ENCODE peak calls at places on chromosomes 5 and 9, in seven cellular contexts. One of them, this sample, is unnamed.

GRCh38 chr5:149422429-149423286 is 43.6 kb upstream of the IL17B start:
- DNase-seq in sciatic nerve: no peak
- DNase-seq in aorta: no peak
- DNase-seq in activated effector memory CD4-positive, alpha-beta T cell treated with anti-CD3 and anti-CD28 coated beads, Interleukin-2, amount 50 U/mL, for 16 hours: no peak
- DNase-seq in GM23248: peak; percentile 65
- DNase-seq in stomach: no peak
- DNase-seq in HT1080: no peak
- DNase-seq in this sample: peak; percentile 26

GRCh38 chr9:36461341-36461740 is 61.3 kb upstream of the RNF38 start:
- DNase-seq in HT1080: no peak
- DNase-seq in activated effector memory CD4-positive, alpha-beta T cell treated with anti-CD3 and anti-CD28 coated beads, Interleukin-2, amount 50 U/mL, for 16 hours: no peak
- DNase-seq in aorta: no peak
- DNase-seq in sciatic nerve: no peak
- DNase-seq in GM23248: peak; percentile 30
- DNase-seq in stomach: no peak
- DNase-seq in this sample: no peak

GRCh38 chr9:106326493-106326892 is 536.5 kb upstream of the ZNF462 start:
- DNase-seq in GM23248: no peak
- DNase-seq in aorta: no peak
- DNase-seq in sciatic nerve: no peak
- DNase-seq in HT1080: no peak
- DNase-seq in stomach: no peak
- DNase-seq in activated effector memory CD4-positive, alpha-beta T cell treated with anti-CD3 and anti-CD28 coated beads, Interleukin-2, amount 50 U/mL, for 16 hours: no peak
- DNase-seq in this sample: no peak

GRCh38 chr5:61734001-61734400 is 401.9 kb downstream of the ZSWIM6 start:
- DNase-seq in stomach: no peak
- DNase-seq in GM23248: no peak
- DNase-seq in HT1080: no peak
- DNase-seq in sciatic nerve: no peak
- DNase-seq in activated effector memory CD4-positive, alpha-beta T cell treated with anti-CD3 and anti-CD28 coated beads, Interleukin-2, amount 50 U/mL, for 16 hours: no peak
- DNase-seq in aorta: no peak
- DNase-seq in this sample: no peak

GRCh38 chr9:13491493-13492424 is 212.3 kb upstream of the MPDZ start:
- DNase-seq in aorta: no peak
- DNase-seq in sciatic nerve: no peak
- DNase-seq in stomach: no peak
- DNase-seq in GM23248: no peak
- DNase-seq in activated effector memory CD4-positive, alpha-beta T cell treated with anti-CD3 and anti-CD28 coated beads, Interleukin-2, amount 50 U/mL, for 16 hours: no peak
- DNase-seq in HT1080: no peak
- DNase-seq in this sample: no peak

GRCh38 chr5:14364096-14364495 is 217.5 kb upstream of the OTULINL start:
- DNase-seq in stomach: no peak
- DNase-seq in HT1080: peak; percentile 30
- DNase-seq in GM23248: peak; percentile 26
- DNase-seq in sciatic nerve: no peak
- DNase-seq in aorta: no peak
- DNase-seq in activated effector memory CD4-positive, alpha-beta T cell treated with anti-CD3 and anti-CD28 coated beads, Interleukin-2, amount 50 U/mL, for 16 hours: no peak
- DNase-seq in this sample: no peak

GRCh38 chr5:98455660-98456059 is 317.8 kb upstream of the RGMB start:
- DNase-seq in sciatic nerve: no peak
- DNase-seq in aorta: no peak
- DNase-seq in HT1080: peak; percentile 24
- DNase-seq in GM23248: peak; percentile 77
- DNase-seq in activated effector memory CD4-positive, alpha-beta T cell treated with anti-CD3 and anti-CD28 coated beads, Interleukin-2, amount 50 U/mL, for 16 hours: no peak
- DNase-seq in stomach: no peak
- DNase-seq in this sample: no peak

GRCh38 chr5:123035320-123035949 is 1.1 kb downstream of the PPIC start:
- DNase-seq in sciatic nerve: peak; percentile 64
- DNase-seq in GM23248: peak; percentile 81
- DNase-seq in HT1080: no peak
- DNase-seq in aorta: peak; percentile 71
- DNase-seq in stomach: peak; percentile 38
- DNase-seq in activated effector memory CD4-positive, alpha-beta T cell treated with anti-CD3 and anti-CD28 coated beads, Interleukin-2, amount 50 U/mL, for 16 hours: no peak
- DNase-seq in this sample: no peak

GRCh38 chr9:75979362-75979761 is 88.9 kb downstream of the PCSK5 start:
- DNase-seq in stomach: no peak
- DNase-seq in sciatic nerve: no peak
- DNase-seq in aorta: no peak
- DNase-seq in activated effector memory CD4-positive, alpha-beta T cell treated with anti-CD3 and anti-CD28 coated beads, Interleukin-2, amount 50 U/mL, for 16 hours: no peak
- DNase-seq in GM23248: peak; percentile 34
- DNase-seq in HT1080: peak; percentile 11
- DNase-seq in this sample: no peak

GRCh38 chr9:107158321-107158720 is 124.8 kb upstream of the RAD23B start:
- DNase-seq in HT1080: peak; percentile 37
- DNase-seq in GM23248: peak; percentile 46
- DNase-seq in activated effector memory CD4-positive, alpha-beta T cell treated with anti-CD3 and anti-CD28 coated beads, Interleukin-2, amount 50 U/mL, for 16 hours: no peak
- DNase-seq in aorta: no peak
- DNase-seq in stomach: no peak
- DNase-seq in sciatic nerve: no peak
- DNase-seq in this sample: peak; percentile 58

GRCh38 chr5:17087035-17087434 is 130.4 kb upstream of the BASP1 start:
- DNase-seq in aorta: no peak
- DNase-seq in GM23248: no peak
- DNase-seq in stomach: no peak
- DNase-seq in activated effector memory CD4-positive, alpha-beta T cell treated with anti-CD3 and anti-CD28 coated beads, Interleukin-2, amount 50 U/mL, for 16 hours: no peak
- DNase-seq in sciatic nerve: no peak
- DNase-seq in HT1080: no peak
- DNase-seq in this sample: no peak

GRCh38 chr5:73215525-73215890 is 42.5 kb downstream of the TMEM174 start:
- DNase-seq in aorta: no peak
- DNase-seq in HT1080: no peak
- DNase-seq in activated effector memory CD4-positive, alpha-beta T cell treated with anti-CD3 and anti-CD28 coated beads, Interleukin-2, amount 50 U/mL, for 16 hours: no peak
- DNase-seq in stomach: no peak
- DNase-seq in sciatic nerve: peak; percentile 66
- DNase-seq in GM23248: no peak
- DNase-seq in this sample: no peak

GRCh38 chr9:124017064-124017928 is 5.7 kb downstream of the LHX2 start:
- DNase-seq in aorta: no peak
- DNase-seq in sciatic nerve: no peak
- DNase-seq in GM23248: no peak
- DNase-seq in HT1080: no peak
- DNase-seq in stomach: no peak
- DNase-seq in activated effector memory CD4-positive, alpha-beta T cell treated with anti-CD3 and anti-CD28 coated beads, Interleukin-2, amount 50 U/mL, for 16 hours: no peak
- DNase-seq in this sample: no peak

GRCh38 chr9:77587851-77588250 is 60.3 kb downstream of the GNA14 start:
- DNase-seq in activated effector memory CD4-positive, alpha-beta T cell treated with anti-CD3 and anti-CD28 coated beads, Interleukin-2, amount 50 U/mL, for 16 hours: no peak
- DNase-seq in aorta: no peak
- DNase-seq in stomach: no peak
- DNase-seq in sciatic nerve: no peak
- DNase-seq in GM23248: no peak
- DNase-seq in HT1080: no peak
- DNase-seq in this sample: no peak

GRCh38 chr5:2747372-2748179 is 3.9 kb downstream of the IRX2 start:
- DNase-seq in activated effector memory CD4-positive, alpha-beta T cell treated with anti-CD3 and anti-CD28 coated beads, Interleukin-2, amount 50 U/mL, for 16 hours: no peak
- DNase-seq in aorta: no peak
- DNase-seq in HT1080: no peak
- DNase-seq in sciatic nerve: no peak
- DNase-seq in GM23248: peak; percentile 68
- DNase-seq in stomach: no peak
- DNase-seq in this sample: no peak

GRCh38 chr5:173035904-173036707 is 20.0 kb upstream of the CREBRF start:
- DNase-seq in sciatic nerve: no peak
- DNase-seq in HT1080: no peak
- DNase-seq in aorta: no peak
- DNase-seq in GM23248: no peak
- DNase-seq in activated effector memory CD4-positive, alpha-beta T cell treated with anti-CD3 and anti-CD28 coated beads, Interleukin-2, amount 50 U/mL, for 16 hours: peak; percentile 77
- DNase-seq in stomach: no peak
- DNase-seq in this sample: no peak

GRCh38 chr5:129460951-129461815 is 1.1 kb downstream of the ADAMTS19 start:
- DNase-seq in GM23248: peak; percentile 6
- DNase-seq in activated effector memory CD4-positive, alpha-beta T cell treated with anti-CD3 and anti-CD28 coated beads, Interleukin-2, amount 50 U/mL, for 16 hours: no peak
- DNase-seq in aorta: peak; percentile 39
- DNase-seq in stomach: peak; percentile 51
- DNase-seq in HT1080: peak; percentile 48
- DNase-seq in sciatic nerve: no peak
- DNase-seq in this sample: no peak

GRCh38 chr5:150645070-150645700 is 4.7 kb downstream of the SYNPO start:
- DNase-seq in activated effector memory CD4-positive, alpha-beta T cell treated with anti-CD3 and anti-CD28 coated beads, Interleukin-2, amount 50 U/mL, for 16 hours: no peak
- DNase-seq in GM23248: peak; percentile 92
- DNase-seq in HT1080: peak; percentile 29
- DNase-seq in sciatic nerve: peak; percentile 87
- DNase-seq in aorta: peak; percentile 84
- DNase-seq in stomach: no peak
- DNase-seq in this sample: no peak

GRCh38 chr5:98530224-98530623 is 243.2 kb upstream of the RGMB start:
- DNase-seq in GM23248: no peak
- DNase-seq in aorta: no peak
- DNase-seq in HT1080: no peak
- DNase-seq in stomach: no peak
- DNase-seq in sciatic nerve: no peak
- DNase-seq in activated effector memory CD4-positive, alpha-beta T cell treated with anti-CD3 and anti-CD28 coated beads, Interleukin-2, amount 50 U/mL, for 16 hours: no peak
- DNase-seq in this sample: no peak

GRCh38 chr9:136923881-136924280 is 20.7 kb downstream of the FBXW5 start:
- DNase-seq in activated effector memory CD4-positive, alpha-beta T cell treated with anti-CD3 and anti-CD28 coated beads, Interleukin-2, amount 50 U/mL, for 16 hours: no peak
- DNase-seq in aorta: no peak
- DNase-seq in sciatic nerve: no peak
- DNase-seq in stomach: no peak
- DNase-seq in HT1080: no peak
- DNase-seq in GM23248: no peak
- DNase-seq in this sample: no peak

GRCh38 chr5:175816348-175816747 is 55.0 kb upstream of the CPLX2 start:
- DNase-seq in activated effector memory CD4-positive, alpha-beta T cell treated with anti-CD3 and anti-CD28 coated beads, Interleukin-2, amount 50 U/mL, for 16 hours: no peak
- DNase-seq in sciatic nerve: no peak
- DNase-seq in stomach: no peak
- DNase-seq in HT1080: no peak
- DNase-seq in GM23248: no peak
- DNase-seq in aorta: no peak
- DNase-seq in this sample: no peak

GRCh38 chr9:96524045-96524444 is 74.1 kb downstream of the HABP4 start:
- DNase-seq in stomach: no peak
- DNase-seq in GM23248: peak; percentile 7
- DNase-seq in HT1080: no peak
- DNase-seq in activated effector memory CD4-positive, alpha-beta T cell treated with anti-CD3 and anti-CD28 coated beads, Interleukin-2, amount 50 U/mL, for 16 hours: no peak
- DNase-seq in sciatic nerve: no peak
- DNase-seq in aorta: no peak
- DNase-seq in this sample: no peak

GRCh38 chr9:89631381-89631780 is 26.6 kb downstream of the GADD45G start:
- DNase-seq in stomach: no peak
- DNase-seq in sciatic nerve: no peak
- DNase-seq in GM23248: peak; percentile 15
- DNase-seq in activated effector memory CD4-positive, alpha-beta T cell treated with anti-CD3 and anti-CD28 coated beads, Interleukin-2, amount 50 U/mL, for 16 hours: no peak
- DNase-seq in aorta: no peak
- DNase-seq in HT1080: no peak
- DNase-seq in this sample: no peak

GRCh38 chr9:127066775-127067111 is 55.7 kb downstream of the ANGPTL2 start:
- DNase-seq in HT1080: no peak
- DNase-seq in stomach: no peak
- DNase-seq in activated effector memory CD4-positive, alpha-beta T cell treated with anti-CD3 and anti-CD28 coated beads, Interleukin-2, amount 50 U/mL, for 16 hours: no peak
- DNase-seq in GM23248: peak; percentile 65
- DNase-seq in sciatic nerve: no peak
- DNase-seq in aorta: no peak
- DNase-seq in this sample: no peak